ENCODE peak calls at places on chromosomes 16 and 17, in five cellular contexts. One of them, this sample, is unnamed.

GRCh38 chr16:53991181-53992056 is 287.5 kb downstream of the FTO start:
- DNase-seq in MM.1S: no peak
- DNase-seq in ovary: no peak
- DNase-seq in effector memory CD4-positive, alpha-beta T cell: no peak
- DNase-seq in naive thymus-derived CD4-positive, alpha-beta T cell: no peak
- DNase-seq in this sample: peak; percentile 20

GRCh38 chr16:29256501-29256981 is 150.0 kb downstream of the NPIPB11 start:
- DNase-seq in ovary: peak; percentile 53
- DNase-seq in naive thymus-derived CD4-positive, alpha-beta T cell: no peak
- DNase-seq in MM.1S: no peak
- DNase-seq in effector memory CD4-positive, alpha-beta T cell: no peak
- DNase-seq in this sample: no peak

GRCh38 chr17:29066603-29067002 is 23.7 kb downstream of the PIPOX start:
- DNase-seq in MM.1S: no peak
- DNase-seq in effector memory CD4-positive, alpha-beta T cell: no peak
- DNase-seq in naive thymus-derived CD4-positive, alpha-beta T cell: no peak
- DNase-seq in ovary: no peak
- DNase-seq in this sample: no peak

GRCh38 chr16:83338941-83339340 is 468.8 kb upstream of the HSBP1 start:
- DNase-seq in naive thymus-derived CD4-positive, alpha-beta T cell: no peak
- DNase-seq in MM.1S: no peak
- DNase-seq in ovary: no peak
- DNase-seq in effector memory CD4-positive, alpha-beta T cell: no peak
- DNase-seq in this sample: no peak

GRCh38 chr17:1073241-1073962 is 76.5 kb downstream of the TIMM22 start:
- DNase-seq in MM.1S: no peak
- DNase-seq in ovary: no peak
- DNase-seq in naive thymus-derived CD4-positive, alpha-beta T cell: no peak
- DNase-seq in effector memory CD4-positive, alpha-beta T cell: no peak
- DNase-seq in this sample: no peak

GRCh38 chr17:47704781-47705180 is 10.8 kb downstream of the TBKBP1 start:
- DNase-seq in MM.1S: no peak
- DNase-seq in naive thymus-derived CD4-positive, alpha-beta T cell: no peak
- DNase-seq in effector memory CD4-positive, alpha-beta T cell: no peak
- DNase-seq in ovary: peak; percentile 21
- DNase-seq in this sample: no peak

GRCh38 chr17:74750327-74751069 is 2.1 kb downstream of the NHERF1 start:
- DNase-seq in ovary: no peak
- DNase-seq in MM.1S: no peak
- DNase-seq in effector memory CD4-positive, alpha-beta T cell: no peak
- DNase-seq in naive thymus-derived CD4-positive, alpha-beta T cell: no peak
- DNase-seq in this sample: no peak

GRCh38 chr17:64771980-64772844 is 110.1 kb upstream of the SMURF2 start:
- DNase-seq in naive thymus-derived CD4-positive, alpha-beta T cell: no peak
- DNase-seq in ovary: no peak
- DNase-seq in effector memory CD4-positive, alpha-beta T cell: no peak
- DNase-seq in MM.1S: no peak
- DNase-seq in this sample: no peak

GRCh38 chr17:79970576-79971068 is 65.0 kb downstream of the TBC1D16 start:
- DNase-seq in MM.1S: peak; percentile 67
- DNase-seq in naive thymus-derived CD4-positive, alpha-beta T cell: no peak
- DNase-seq in ovary: no peak
- DNase-seq in effector memory CD4-positive, alpha-beta T cell: peak; percentile 17
- DNase-seq in this sample: no peak

GRCh38 chr16:71338193-71338592 is 20.3 kb upstream of the CALB2 start:
- DNase-seq in effector memory CD4-positive, alpha-beta T cell: no peak
- DNase-seq in naive thymus-derived CD4-positive, alpha-beta T cell: no peak
- DNase-seq in MM.1S: no peak
- DNase-seq in ovary: no peak
- DNase-seq in this sample: no peak

GRCh38 chr16:3022208-3022696 is 1.5 kb downstream of the HCFC1R1 start:
- DNase-seq in effector memory CD4-positive, alpha-beta T cell: peak; percentile 67
- DNase-seq in ovary: peak; percentile 94
- DNase-seq in naive thymus-derived CD4-positive, alpha-beta T cell: peak; percentile 88
- DNase-seq in MM.1S: no peak
- DNase-seq in this sample: peak; percentile 85

GRCh38 chr17:70945386-70945785 is 776.1 kb downstream of the KCNJ2 start:
- DNase-seq in effector memory CD4-positive, alpha-beta T cell: no peak
- DNase-seq in MM.1S: no peak
- DNase-seq in naive thymus-derived CD4-positive, alpha-beta T cell: no peak
- DNase-seq in ovary: no peak
- DNase-seq in this sample: no peak

GRCh38 chr16:9597967-9598730 is 506.7 kb downstream of the HAPSTR1 start:
- DNase-seq in ovary: no peak
- DNase-seq in MM.1S: no peak
- DNase-seq in effector memory CD4-positive, alpha-beta T cell: no peak
- DNase-seq in naive thymus-derived CD4-positive, alpha-beta T cell: no peak
- DNase-seq in this sample: no peak

DNA sequence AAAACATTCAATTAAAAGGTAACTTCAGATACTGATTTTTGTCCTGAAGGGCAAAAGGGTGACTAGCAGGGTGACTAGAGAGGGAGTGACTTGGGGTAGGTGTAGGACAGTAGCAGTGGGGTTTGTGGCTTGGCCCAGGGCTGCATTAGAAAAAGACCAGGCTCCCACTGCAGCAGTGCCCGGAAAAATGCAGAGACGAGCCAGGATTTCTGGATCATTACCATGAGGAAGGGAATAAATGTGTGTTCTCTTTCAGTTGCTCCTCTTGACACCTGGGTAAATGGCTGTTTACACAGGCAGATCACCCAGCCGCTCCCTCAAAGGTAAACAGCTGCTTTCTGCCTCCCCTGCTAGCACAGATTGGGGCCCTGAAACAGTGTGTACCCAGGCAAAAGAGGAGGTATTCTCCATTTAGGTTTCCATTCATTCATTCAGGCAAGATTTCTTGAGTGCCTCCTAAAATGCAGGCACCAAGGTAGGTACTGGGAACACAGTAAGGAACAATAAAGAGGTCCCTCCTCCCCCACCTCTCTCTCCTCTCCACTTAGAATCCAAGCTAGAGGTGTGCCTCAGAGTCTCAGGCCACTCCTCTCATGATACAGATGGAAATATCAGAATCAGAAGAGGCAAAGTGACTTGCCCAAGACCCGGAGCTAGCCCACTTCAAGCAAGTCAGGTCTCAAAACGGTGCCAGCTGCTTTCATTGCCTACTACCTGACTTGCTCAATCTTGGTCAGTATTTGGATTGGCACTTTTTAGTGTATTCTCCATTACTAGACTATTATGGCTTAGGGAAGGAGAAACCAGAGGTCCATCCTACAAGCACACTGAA is 15.2 kb upstream of the TOX3 start:
- DNase-seq in ovary: no peak
- DNase-seq in effector memory CD4-positive, alpha-beta T cell: no peak
- DNase-seq in MM.1S: no peak
- DNase-seq in naive thymus-derived CD4-positive, alpha-beta T cell: no peak
- DNase-seq in this sample: no peak
- H3K4me1 ChIP-seq in ovary: no peaks in the 10 kb centered on the region
- H3K4me1 ChIP-seq in effector memory CD4-positive, alpha-beta T cell: no peaks in the 10 kb centered on the region
- H3K4me1 ChIP-seq in MM.1S: no peaks in the 10 kb centered on the region
- H3K4me1 ChIP-seq in naive thymus-derived CD4-positive, alpha-beta T cell: no peaks in the 10 kb centered on the region
- H3K4me1 ChIP-seq in this sample: no peaks in the 10 kb centered on the region

DNA sequence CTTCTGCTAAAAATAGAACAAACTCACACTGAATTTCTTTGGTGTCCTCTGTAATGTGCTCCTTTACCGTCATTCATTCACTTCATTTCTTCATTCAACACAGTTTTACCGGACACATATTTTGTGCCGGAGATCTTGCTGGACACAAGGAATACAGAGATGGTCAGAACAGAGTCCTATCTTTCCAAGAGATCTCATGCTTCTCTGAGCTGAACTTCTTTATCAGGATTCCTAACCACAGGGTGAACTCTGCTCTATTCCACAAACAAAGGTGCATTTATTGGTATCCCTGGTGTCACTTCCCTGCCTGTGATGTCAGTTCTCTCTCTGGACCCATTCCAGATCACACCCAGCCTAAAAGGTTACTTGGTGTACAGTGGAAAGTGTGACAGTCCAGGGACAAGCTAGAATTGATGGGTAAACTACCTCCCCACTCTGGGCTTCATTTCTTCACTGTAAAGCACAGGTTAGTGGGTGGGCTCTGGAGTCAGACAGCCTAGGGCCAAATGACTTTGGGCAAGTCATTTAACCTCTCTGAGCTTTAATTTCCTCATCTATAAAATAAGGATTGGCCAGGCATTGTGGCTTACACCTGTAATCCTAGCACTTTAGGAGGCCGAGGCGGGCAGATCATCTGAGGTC is 4.2 kb downstream of the IFI35 start:
- DNase-seq in naive thymus-derived CD4-positive, alpha-beta T cell: no peak
- DNase-seq in effector memory CD4-positive, alpha-beta T cell: no peak
- DNase-seq in MM.1S: no peak
- DNase-seq in ovary: no peak
- DNase-seq in this sample: no peak
- H3K4me3 ChIP-seq in naive thymus-derived CD4-positive, alpha-beta T cell: no peak overlapping the region
- H3K4me3 ChIP-seq in effector memory CD4-positive, alpha-beta T cell: no peak overlapping the region
- H3K4me3 ChIP-seq in MM.1S: no peak overlapping the region
- H3K4me3 ChIP-seq in ovary: no peak overlapping the region
- H3K4me3 ChIP-seq in this sample: no peak overlapping the region

GRCh38 chr17:22512997-22513538 is 820.7 kb downstream of the KCNJ18 start:
- DNase-seq in effector memory CD4-positive, alpha-beta T cell: no peak
- DNase-seq in ovary: no peak
- DNase-seq in MM.1S: no peak
- DNase-seq in naive thymus-derived CD4-positive, alpha-beta T cell: no peak
- DNase-seq in this sample: no peak
- H3K9me3 ChIP-seq in effector memory CD4-positive, alpha-beta T cell: no peaks in the 10 kb centered on the region
- H3K9me3 ChIP-seq in ovary: no peaks in the 10 kb centered on the region
- H3K9me3 ChIP-seq in MM.1S: no peaks in the 10 kb centered on the region
- H3K9me3 ChIP-seq in naive thymus-derived CD4-positive, alpha-beta T cell: peaks cover 4% of the 10 kb centered on the region
- H3K9me3 ChIP-seq in this sample: no peaks in the 10 kb centered on the region

GRCh38 chr17:72460711-72461110 is 339.9 kb downstream of the SOX9 start:
- DNase-seq in naive thymus-derived CD4-positive, alpha-beta T cell: no peak
- DNase-seq in effector memory CD4-positive, alpha-beta T cell: no peak
- DNase-seq in ovary: no peak
- DNase-seq in MM.1S: no peak
- DNase-seq in this sample: no peak
- H3K4me1 ChIP-seq in naive thymus-derived CD4-positive, alpha-beta T cell: no peaks in the 10 kb centered on the region
- H3K4me1 ChIP-seq in effector memory CD4-positive, alpha-beta T cell: no peaks in the 10 kb centered on the region
- H3K4me1 ChIP-seq in ovary: no peaks in the 10 kb centered on the region
- H3K4me1 ChIP-seq in MM.1S: peaks cover 5% of the 10 kb centered on the region
- H3K4me1 ChIP-seq in this sample: no peaks in the 10 kb centered on the region

DNA sequence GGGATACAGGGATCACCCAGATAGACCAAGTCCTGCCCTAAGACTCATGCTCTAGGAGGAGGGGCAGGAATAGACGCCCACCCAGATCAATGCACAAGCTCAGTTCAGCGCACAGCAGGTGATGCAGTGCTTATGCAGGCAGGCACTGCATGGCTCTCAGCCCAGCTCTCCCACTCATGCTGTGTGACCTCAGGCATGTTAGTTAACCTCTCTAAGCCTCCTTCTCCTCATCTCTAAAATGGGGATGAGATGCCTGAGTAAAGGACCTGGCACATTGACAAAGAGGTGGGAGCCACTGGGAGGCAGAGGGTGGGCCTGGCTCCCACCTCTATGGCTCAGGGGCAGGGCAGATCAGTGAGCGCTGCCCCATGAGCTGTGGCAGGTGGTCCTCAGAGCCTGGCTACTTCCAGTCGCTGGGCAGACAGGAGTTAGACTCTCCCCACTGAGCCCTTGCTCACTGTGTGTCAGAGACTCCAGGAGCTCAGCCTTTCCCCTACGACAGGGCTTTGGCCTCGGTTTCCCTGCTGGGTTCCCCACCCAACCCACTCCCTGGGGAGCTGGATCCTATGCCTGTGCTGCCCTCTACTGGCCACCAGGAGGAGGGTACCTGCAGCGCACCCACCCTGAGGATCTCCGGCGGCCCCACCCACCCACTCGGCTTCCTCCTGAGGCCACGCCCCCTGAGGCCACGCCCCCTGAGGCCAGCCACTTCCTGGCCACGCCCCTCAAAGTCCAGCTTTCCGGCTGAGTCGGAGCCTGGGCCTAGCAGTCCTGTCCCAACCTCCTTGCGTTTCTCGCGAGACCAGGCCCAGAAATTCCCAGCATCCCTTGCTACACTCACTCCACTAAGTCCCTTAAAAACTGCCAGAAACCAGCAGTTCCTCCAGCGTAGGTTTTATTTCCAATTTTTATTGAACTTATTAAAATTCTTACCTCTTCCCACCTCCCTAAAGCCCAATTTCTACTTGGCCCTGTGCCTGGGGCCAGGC is 196.1 kb downstream of the GSG1L start:
- DNase-seq in naive thymus-derived CD4-positive, alpha-beta T cell: peak; percentile 66
- DNase-seq in effector memory CD4-positive, alpha-beta T cell: peak; percentile 42
- DNase-seq in ovary: peak; percentile 37
- DNase-seq in MM.1S: peak; percentile 66
- DNase-seq in this sample: no peak
- H3K4me3 ChIP-seq in naive thymus-derived CD4-positive, alpha-beta T cell: no peak overlapping the region
- H3K4me3 ChIP-seq in effector memory CD4-positive, alpha-beta T cell: no peak overlapping the region
- H3K4me3 ChIP-seq in ovary: no peak overlapping the region
- H3K4me3 ChIP-seq in MM.1S: no peak overlapping the region
- H3K4me3 ChIP-seq in this sample: no peak overlapping the region

GRCh38 chr16:68574479-68574878 is 35.4 kb downstream of the ZFP90 start:
- DNase-seq in MM.1S: no peak
- DNase-seq in naive thymus-derived CD4-positive, alpha-beta T cell: no peak
- DNase-seq in effector memory CD4-positive, alpha-beta T cell: no peak
- DNase-seq in ovary: no peak
- DNase-seq in this sample: no peak
- H3K9me3 ChIP-seq in MM.1S: no peaks in the 10 kb centered on the region
- H3K9me3 ChIP-seq in naive thymus-derived CD4-positive, alpha-beta T cell: peaks cover 89% of the 10 kb centered on the region
- H3K9me3 ChIP-seq in effector memory CD4-positive, alpha-beta T cell: peaks cover 39% of the 10 kb centered on the region
- H3K9me3 ChIP-seq in ovary: no peaks in the 10 kb centered on the region
- H3K9me3 ChIP-seq in this sample: peaks cover 29% of the 10 kb centered on the region

DNA sequence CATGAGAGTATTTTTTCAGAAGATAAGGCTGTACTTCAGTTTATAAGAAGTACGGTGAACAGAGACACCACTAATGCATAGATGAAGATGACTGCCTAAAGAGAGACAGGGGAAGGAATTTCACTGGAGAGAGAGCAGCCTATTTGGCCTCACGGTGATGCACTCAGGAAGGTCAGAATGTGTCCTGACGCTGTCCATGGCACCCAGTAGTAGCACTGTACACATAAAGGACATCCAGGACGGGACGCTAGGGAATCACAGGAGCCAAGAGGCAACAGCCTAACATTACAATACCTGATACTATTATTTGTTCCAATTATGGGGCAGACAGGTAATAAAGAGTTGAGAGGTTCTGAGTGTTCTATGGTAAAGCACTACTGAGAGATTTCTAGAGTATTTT is 24.9 kb upstream of the LRRC37A start:
- DNase-seq in MM.1S: no peak
- DNase-seq in ovary: no peak
- DNase-seq in naive thymus-derived CD4-positive, alpha-beta T cell: no peak
- DNase-seq in effector memory CD4-positive, alpha-beta T cell: no peak
- DNase-seq in this sample: no peak
- H3K4me1 ChIP-seq in MM.1S: peaks cover 4% of the 10 kb centered on the region
- H3K4me1 ChIP-seq in ovary: peaks cover 1% of the 10 kb centered on the region
- H3K4me1 ChIP-seq in naive thymus-derived CD4-positive, alpha-beta T cell: peaks cover 12% of the 10 kb centered on the region
- H3K4me1 ChIP-seq in effector memory CD4-positive, alpha-beta T cell: peaks cover 13% of the 10 kb centered on the region
- H3K4me1 ChIP-seq in this sample: peaks cover 17% of the 10 kb centered on the region